ENCODE peak calls at places on chromosomes 6 and 20, in ten cellular contexts. One of them, this sample, is unnamed.

GRCh38 chr6:20771427-20771826 is 237.2 kb downstream of the CDKAL1 start:
- DNase-seq in heart left ventricle: no peak
- DNase-seq in BE2C: no peak
- DNase-seq in hepatocyte: no peak
- DNase-seq in GM23338: peak; percentile 83
- DNase-seq in right lobe of liver: no peak
- DNase-seq in thoracic aorta: no peak
- DNase-seq in neural progenitor cell: no peak
- DNase-seq in gastrocnemius medialis: no peak
- DNase-seq in CD8-positive, alpha-beta T cell: no peak
- DNase-seq in this sample: no peak

GRCh38 chr6:118574051-118574865 is 26.2 kb downstream of the PLN start:
- DNase-seq in right lobe of liver: no peak
- DNase-seq in hepatocyte: peak; percentile 83
- DNase-seq in gastrocnemius medialis: no peak
- DNase-seq in CD8-positive, alpha-beta T cell: no peak
- DNase-seq in thoracic aorta: no peak
- DNase-seq in BE2C: no peak
- DNase-seq in heart left ventricle: no peak
- DNase-seq in neural progenitor cell: peak; percentile 13
- DNase-seq in GM23338: peak; percentile 46
- DNase-seq in this sample: no peak

GRCh38 chr20:50381771-50382593 is 128.2 kb upstream of the PTPN1 start:
- DNase-seq in neural progenitor cell: no peak
- DNase-seq in hepatocyte: no peak
- DNase-seq in right lobe of liver: peak; percentile 42
- DNase-seq in thoracic aorta: no peak
- DNase-seq in CD8-positive, alpha-beta T cell: peak; percentile 53
- DNase-seq in gastrocnemius medialis: no peak
- DNase-seq in GM23338: no peak
- DNase-seq in heart left ventricle: no peak
- DNase-seq in BE2C: no peak
- DNase-seq in this sample: no peak

GRCh38 chr6:290111-290932 is 2.0 kb upstream of the DUSP22 start:
- DNase-seq in neural progenitor cell: no peak
- DNase-seq in BE2C: no peak
- DNase-seq in hepatocyte: no peak
- DNase-seq in right lobe of liver: no peak
- DNase-seq in thoracic aorta: no peak
- DNase-seq in gastrocnemius medialis: no peak
- DNase-seq in GM23338: no peak
- DNase-seq in CD8-positive, alpha-beta T cell: no peak
- DNase-seq in heart left ventricle: no peak
- DNase-seq in this sample: no peak

GRCh38 chr20:47681977-47682812 is 103.1 kb downstream of the SULF2 start:
- DNase-seq in thoracic aorta: no peak
- DNase-seq in right lobe of liver: peak; percentile 36
- DNase-seq in BE2C: peak; percentile 38
- DNase-seq in hepatocyte: peak; percentile 29
- DNase-seq in CD8-positive, alpha-beta T cell: no peak
- DNase-seq in gastrocnemius medialis: no peak
- DNase-seq in neural progenitor cell: no peak
- DNase-seq in heart left ventricle: peak; percentile 87
- DNase-seq in GM23338: no peak
- DNase-seq in this sample: peak; percentile 34

GRCh38 chr6:152637422-152638047 is 373 bp upstream of the SYNE1 start:
- DNase-seq in thoracic aorta: no peak
- DNase-seq in gastrocnemius medialis: no peak
- DNase-seq in right lobe of liver: no peak
- DNase-seq in BE2C: no peak
- DNase-seq in neural progenitor cell: no peak
- DNase-seq in heart left ventricle: no peak
- DNase-seq in GM23338: no peak
- DNase-seq in CD8-positive, alpha-beta T cell: no peak
- DNase-seq in hepatocyte: no peak
- DNase-seq in this sample: no peak

GRCh38 chr20:41177636-41178035 is 40.3 kb downstream of the PLCG1 start:
- DNase-seq in CD8-positive, alpha-beta T cell: no peak
- DNase-seq in right lobe of liver: no peak
- DNase-seq in GM23338: no peak
- DNase-seq in hepatocyte: peak; percentile 23
- DNase-seq in BE2C: no peak
- DNase-seq in thoracic aorta: peak; percentile 59
- DNase-seq in neural progenitor cell: no peak
- DNase-seq in gastrocnemius medialis: no peak
- DNase-seq in heart left ventricle: peak; percentile 63
- DNase-seq in this sample: no peak

GRCh38 chr6:31829633-31830492 is 2.3 kb downstream of the HSPA1B start:
- DNase-seq in hepatocyte: peak; percentile 46
- DNase-seq in BE2C: peak; percentile 38
- DNase-seq in GM23338: peak; percentile 61
- DNase-seq in CD8-positive, alpha-beta T cell: no peak
- DNase-seq in right lobe of liver: no peak
- DNase-seq in neural progenitor cell: peak; percentile 55
- DNase-seq in thoracic aorta: no peak
- DNase-seq in heart left ventricle: no peak
- DNase-seq in gastrocnemius medialis: no peak
- DNase-seq in this sample: peak; percentile 31

GRCh38 chr6:136607932-136608772 is 57.9 kb upstream of the MAP7 start:
- DNase-seq in BE2C: peak; percentile 73
- DNase-seq in thoracic aorta: peak; percentile 33
- DNase-seq in heart left ventricle: peak; percentile 56
- DNase-seq in hepatocyte: peak; percentile 67
- DNase-seq in CD8-positive, alpha-beta T cell: peak; percentile 81
- DNase-seq in gastrocnemius medialis: no peak
- DNase-seq in GM23338: peak; percentile 90
- DNase-seq in right lobe of liver: peak; percentile 63
- DNase-seq in neural progenitor cell: peak; percentile 71
- DNase-seq in this sample: peak; percentile 79

GRCh38 chr6:118220429-118221128 is 313.5 kb downstream of the SLC35F1 start:
- DNase-seq in gastrocnemius medialis: no peak
- DNase-seq in hepatocyte: no peak
- DNase-seq in BE2C: no peak
- DNase-seq in right lobe of liver: no peak
- DNase-seq in heart left ventricle: no peak
- DNase-seq in GM23338: no peak
- DNase-seq in CD8-positive, alpha-beta T cell: no peak
- DNase-seq in thoracic aorta: no peak
- DNase-seq in neural progenitor cell: no peak
- DNase-seq in this sample: no peak

GRCh38 chr20:59428441-59429205 is 128.2 kb downstream of the EDN3 start:
- DNase-seq in neural progenitor cell: no peak
- DNase-seq in gastrocnemius medialis: no peak
- DNase-seq in hepatocyte: no peak
- DNase-seq in right lobe of liver: no peak
- DNase-seq in heart left ventricle: no peak
- DNase-seq in CD8-positive, alpha-beta T cell: no peak
- DNase-seq in GM23338: peak; percentile 46
- DNase-seq in BE2C: no peak
- DNase-seq in thoracic aorta: no peak
- DNase-seq in this sample: no peak

GRCh38 chr6:143971453-143971852 is 36.6 kb downstream of the PLAGL1 start:
- DNase-seq in GM23338: no peak
- DNase-seq in heart left ventricle: no peak
- DNase-seq in right lobe of liver: no peak
- DNase-seq in hepatocyte: no peak
- DNase-seq in thoracic aorta: no peak
- DNase-seq in gastrocnemius medialis: no peak
- DNase-seq in BE2C: no peak
- DNase-seq in neural progenitor cell: no peak
- DNase-seq in CD8-positive, alpha-beta T cell: no peak
- DNase-seq in this sample: no peak
- H3K4me1 ChIP-seq in GM23338: peaks cover 58% of the 10 kb centered on the region
- H3K4me1 ChIP-seq in heart left ventricle: peaks cover 12% of the 10 kb centered on the region
- H3K4me1 ChIP-seq in right lobe of liver: no peaks in the 10 kb centered on the region
- H3K4me1 ChIP-seq in hepatocyte: peaks cover 32% of the 10 kb centered on the region
- H3K4me1 ChIP-seq in thoracic aorta: peaks cover 37% of the 10 kb centered on the region
- H3K4me1 ChIP-seq in gastrocnemius medialis: no peaks in the 10 kb centered on the region
- H3K4me1 ChIP-seq in BE2C: no peaks in the 10 kb centered on the region
- H3K4me1 ChIP-seq in neural progenitor cell: peaks cover 85% of the 10 kb centered on the region
- H3K4me1 ChIP-seq in CD8-positive, alpha-beta T cell: no peaks in the 10 kb centered on the region
- H3K4me1 ChIP-seq in this sample: no peaks in the 10 kb centered on the region

GRCh38 chr20:10662661-10663458 is 10.9 kb downstream of the JAG1 start:
- DNase-seq in gastrocnemius medialis: no peak
- DNase-seq in thoracic aorta: no peak
- DNase-seq in right lobe of liver: no peak
- DNase-seq in CD8-positive, alpha-beta T cell: no peak
- DNase-seq in hepatocyte: no peak
- DNase-seq in neural progenitor cell: no peak
- DNase-seq in BE2C: no peak
- DNase-seq in heart left ventricle: no peak
- DNase-seq in GM23338: no peak
- DNase-seq in this sample: no peak
- TF ChIP-seq CTCF in gastrocnemius medialis: no peak
- TF ChIP-seq CTCF in thoracic aorta: no peak
- TF ChIP-seq CTCF in right lobe of liver: no peak
- TF ChIP-seq CTCF in CD8-positive, alpha-beta T cell: no peak
- TF ChIP-seq CTCF in hepatocyte: no peak
- TF ChIP-seq CTCF in neural progenitor cell: no peak
- TF ChIP-seq CTCF in BE2C: no peak
- TF ChIP-seq CTCF in heart left ventricle: no peak
- TF ChIP-seq CTCF in GM23338: no peak
- TF ChIP-seq CTCF in this sample: no peak

DNA sequence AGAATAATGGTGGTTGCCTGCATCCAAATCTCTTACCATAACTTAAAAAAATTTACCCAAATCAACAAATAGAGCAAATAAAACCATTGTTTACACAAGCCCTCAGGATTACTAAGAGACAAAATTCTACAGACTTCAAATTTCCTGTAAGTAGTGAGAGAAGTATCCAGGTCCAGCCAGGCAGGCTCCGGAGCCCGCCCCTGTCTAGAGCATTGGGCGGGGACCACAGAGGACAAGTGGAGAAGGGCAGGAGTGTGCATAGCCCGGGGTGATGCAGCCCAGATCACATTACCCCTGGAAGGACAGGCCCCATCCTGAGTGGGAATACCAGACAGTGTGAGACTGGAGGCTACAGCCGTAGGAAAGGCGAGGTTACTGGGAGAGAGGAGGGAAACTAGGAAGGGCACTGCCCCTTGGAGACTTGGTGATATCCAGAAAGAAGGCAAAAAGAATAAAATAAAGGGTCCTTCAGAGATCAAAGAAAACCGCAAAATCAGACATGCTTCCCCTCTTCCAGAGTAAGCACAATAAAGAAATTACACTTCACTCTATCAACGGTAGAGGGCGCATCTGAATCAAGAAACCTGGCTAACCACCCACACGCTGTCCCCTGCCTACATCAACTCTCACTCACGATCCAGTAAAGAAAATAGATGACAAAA is 26.6 kb downstream of the RIN2 start:
- DNase-seq in hepatocyte: peak; percentile 90
- DNase-seq in gastrocnemius medialis: peak; percentile 41
- DNase-seq in right lobe of liver: no peak
- DNase-seq in neural progenitor cell: peak; percentile 81
- DNase-seq in thoracic aorta: no peak
- DNase-seq in GM23338: peak; percentile 89
- DNase-seq in heart left ventricle: peak; percentile 70
- DNase-seq in BE2C: peak; percentile 42
- DNase-seq in CD8-positive, alpha-beta T cell: no peak
- DNase-seq in this sample: peak; percentile 66
- H3K4me1 ChIP-seq in hepatocyte: peaks cover 29% of the 10 kb centered on the region
- H3K4me1 ChIP-seq in gastrocnemius medialis: peaks cover 32% of the 10 kb centered on the region
- H3K4me1 ChIP-seq in right lobe of liver: peaks cover 13% of the 10 kb centered on the region
- H3K4me1 ChIP-seq in neural progenitor cell: peaks cover 30% of the 10 kb centered on the region
- H3K4me1 ChIP-seq in thoracic aorta: peaks cover 29% of the 10 kb centered on the region
- H3K4me1 ChIP-seq in GM23338: no peaks in the 10 kb centered on the region
- H3K4me1 ChIP-seq in heart left ventricle: peaks cover 60% of the 10 kb centered on the region
- H3K4me1 ChIP-seq in BE2C: no peaks in the 10 kb centered on the region
- H3K4me1 ChIP-seq in CD8-positive, alpha-beta T cell: no peaks in the 10 kb centered on the region
- H3K4me1 ChIP-seq in this sample: peaks cover 36% of the 10 kb centered on the region

GRCh38 chr6:75568965-75569364 is 32.7 kb upstream of the SENP6 start:
- DNase-seq in neural progenitor cell: no peak
- DNase-seq in CD8-positive, alpha-beta T cell: no peak
- DNase-seq in GM23338: no peak
- DNase-seq in thoracic aorta: no peak
- DNase-seq in BE2C: no peak
- DNase-seq in hepatocyte: no peak
- DNase-seq in gastrocnemius medialis: no peak
- DNase-seq in heart left ventricle: no peak
- DNase-seq in right lobe of liver: no peak
- DNase-seq in this sample: no peak

GRCh38 chr6:75557068-75557467 is 44.6 kb upstream of the SENP6 start:
- DNase-seq in thoracic aorta: no peak
- DNase-seq in GM23338: no peak
- DNase-seq in BE2C: no peak
- DNase-seq in CD8-positive, alpha-beta T cell: no peak
- DNase-seq in gastrocnemius medialis: no peak
- DNase-seq in neural progenitor cell: no peak
- DNase-seq in heart left ventricle: no peak
- DNase-seq in hepatocyte: no peak
- DNase-seq in right lobe of liver: no peak
- DNase-seq in this sample: no peak

GRCh38 chr6:75568100-75568499 is 33.6 kb upstream of the SENP6 start:
- DNase-seq in thoracic aorta: no peak
- DNase-seq in heart left ventricle: no peak
- DNase-seq in neural progenitor cell: no peak
- DNase-seq in GM23338: no peak
- DNase-seq in CD8-positive, alpha-beta T cell: no peak
- DNase-seq in gastrocnemius medialis: no peak
- DNase-seq in right lobe of liver: no peak
- DNase-seq in BE2C: no peak
- DNase-seq in hepatocyte: no peak
- DNase-seq in this sample: no peak

GRCh38 chr6:75566137-75566767 is 35.4 kb upstream of the SENP6 start:
- DNase-seq in right lobe of liver: no peak
- DNase-seq in BE2C: no peak
- DNase-seq in CD8-positive, alpha-beta T cell: no peak
- DNase-seq in neural progenitor cell: no peak
- DNase-seq in GM23338: no peak
- DNase-seq in hepatocyte: no peak
- DNase-seq in heart left ventricle: no peak
- DNase-seq in thoracic aorta: no peak
- DNase-seq in gastrocnemius medialis: no peak
- DNase-seq in this sample: no peak

GRCh38 chr6:75563032-75563431 is 38.6 kb upstream of the SENP6 start:
- DNase-seq in CD8-positive, alpha-beta T cell: no peak
- DNase-seq in gastrocnemius medialis: no peak
- DNase-seq in BE2C: peak; percentile 42
- DNase-seq in neural progenitor cell: peak; percentile 60
- DNase-seq in GM23338: peak; percentile 83
- DNase-seq in heart left ventricle: no peak
- DNase-seq in thoracic aorta: no peak
- DNase-seq in right lobe of liver: no peak
- DNase-seq in hepatocyte: peak; percentile 32
- DNase-seq in this sample: no peak
- TF ChIP-seq CTCF in CD8-positive, alpha-beta T cell: no peak
- TF ChIP-seq CTCF in gastrocnemius medialis: no peak
- TF ChIP-seq CTCF in BE2C: peak; percentile 76
- TF ChIP-seq CTCF in neural progenitor cell: peak; percentile 57
- TF ChIP-seq CTCF in GM23338: peak; percentile 74
- TF ChIP-seq CTCF in heart left ventricle: no peak
- TF ChIP-seq CTCF in thoracic aorta: no peak
- TF ChIP-seq CTCF in right lobe of liver: peak; percentile 36
- TF ChIP-seq CTCF in hepatocyte: peak; percentile 33
- TF ChIP-seq CTCF in this sample: no peak

DNA sequence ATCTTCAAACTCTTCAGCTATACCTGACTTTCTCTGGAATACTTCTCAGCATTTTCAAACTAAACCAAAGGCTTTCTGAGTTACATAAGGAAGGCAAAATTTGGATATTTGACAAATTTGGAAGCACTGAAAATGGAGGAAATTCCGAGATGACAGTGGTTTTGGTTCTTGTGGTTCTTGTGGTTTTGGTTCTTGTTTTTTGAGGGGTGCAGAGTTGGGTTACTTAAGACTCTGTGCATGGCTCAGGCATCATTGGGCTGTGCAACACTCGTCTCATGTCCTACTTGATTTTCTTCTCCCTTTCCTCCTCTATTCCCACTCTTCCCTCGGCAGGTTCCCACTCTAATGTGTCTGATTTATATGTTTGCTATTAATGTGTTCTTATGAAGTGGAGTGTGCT is 78.0 kb downstream of the SLC22A3 start:
- DNase-seq in right lobe of liver: no peak
- DNase-seq in neural progenitor cell: no peak
- DNase-seq in gastrocnemius medialis: no peak
- DNase-seq in GM23338: no peak
- DNase-seq in hepatocyte: no peak
- DNase-seq in CD8-positive, alpha-beta T cell: no peak
- DNase-seq in thoracic aorta: no peak
- DNase-seq in BE2C: no peak
- DNase-seq in heart left ventricle: no peak
- DNase-seq in this sample: no peak
- H3K4me1 ChIP-seq in right lobe of liver: peaks cover 23% of the 10 kb centered on the region
- H3K4me1 ChIP-seq in neural progenitor cell: peaks cover 5% of the 10 kb centered on the region
- H3K4me1 ChIP-seq in gastrocnemius medialis: peaks cover 42% of the 10 kb centered on the region
- H3K4me1 ChIP-seq in GM23338: peaks cover 14% of the 10 kb centered on the region
- H3K4me1 ChIP-seq in hepatocyte: peaks cover 8% of the 10 kb centered on the region
- H3K4me1 ChIP-seq in CD8-positive, alpha-beta T cell: peaks cover 8% of the 10 kb centered on the region
- H3K4me1 ChIP-seq in thoracic aorta: peaks cover 64% of the 10 kb centered on the region
- H3K4me1 ChIP-seq in BE2C: no peaks in the 10 kb centered on the region
- H3K4me1 ChIP-seq in heart left ventricle: peaks cover 42% of the 10 kb centered on the region
- H3K4me1 ChIP-seq in this sample: no peaks in the 10 kb centered on the region